ENCODE peak calls at places on chromosomes 5 and 9, in seven cellular contexts. I is iris pigment epithelial cell, R is HCT116, U is IMR-90, S is T-helper 9 cell, P is astrocyte, X is stomach. K is an unnamed sample.

GRCh38 chr5:94240616-94241287 is 377.7 kb downstream of the KIAA0825 start:
- DNase-seq in X (no peak), R (no peak), I (no peak), P (peak; percentile 86), U (peak; percentile 38), S (no peak), K (no peak)

GRCh38 chr5:96336351-96336985 is 96.6 kb downstream of the PCSK1 start:
- DNase-seq in I (peak; percentile 94), S (peak; percentile 20), U (peak; percentile 93), X (peak; percentile 80), P (peak; percentile 76), R (peak; percentile 71), K (peak; percentile 66)

GRCh38 chr5:73380710-73381586 is 67.6 kb downstream of the FOXD1 start:
- DNase-seq in R (no peak), U (no peak), S (no peak), X (no peak), I (no peak), P (no peak), K (no peak)

GRCh38 chr9:96612105-96612965 is 7.3 kb downstream of the CDC14B start:
- DNase-seq in R (no peak), P (peak; percentile 88), X (peak; percentile 67), U (peak; percentile 96), I (peak; percentile 94), S (no peak), K (peak; percentile 33)

GRCh38 chr5:172119921-172120688 is 67.9 kb downstream of the STK10 start:
- DNase-seq in I (no peak), P (no peak), R (no peak), S (no peak), U (no peak), X (no peak), K (no peak)

GRCh38 chr9:69748304-69748703 is 11.5 kb downstream of the PTAR1 start:
- DNase-seq in I (no peak), R (no peak), P (no peak), X (no peak), U (no peak), S (no peak), K (no peak)

GRCh38 chr5:177469061-177469628 is 4.3 kb downstream of the DBN1 start:
- DNase-seq in S (no peak), R (no peak), U (no peak), X (no peak), P (no peak), I (no peak), K (no peak)

GRCh38 chr9:125121156-125121555 is 22.2 kb downstream of the SCAI start:
- DNase-seq in I (no peak), U (no peak), X (no peak), S (no peak), R (no peak), P (peak; percentile 31), K (no peak)

GRCh38 chr5:122507581-122507980 is 195.5 kb downstream of the SNCAIP start:
- DNase-seq in P (no peak), U (no peak), S (no peak), X (no peak), I (no peak), R (peak; percentile 13), K (no peak)

GRCh38 chr9:64773491-64773931 is 511.5 kb downstream of the FOXD4L5 start:
- DNase-seq in U (no peak), X (peak; percentile 24), P (no peak), I (no peak), R (no peak), S (no peak), K (no peak)

GRCh38 chr5:113378081-113378480 is 56.7 kb downstream of the TSSK1B start:
- DNase-seq in P (peak; percentile 34), I (peak; percentile 12), S (no peak), R (no peak), U (no peak), X (no peak), K (no peak)

GRCh38 chr5:107617052-107617451 is 53.7 kb downstream of the EFNA5 start:
- DNase-seq in R (no peak), X (no peak), U (no peak), I (no peak), S (no peak), P (no peak), K (no peak)

GRCh38 chr5:124956471-124957029 is 210.1 kb upstream of the ZNF608 start:
- DNase-seq in I (no peak), X (no peak), S (no peak), R (no peak), U (no peak), P (no peak), K (no peak)

GRCh38 chr5:15492545-15492944 is 7.4 kb upstream of the FBXL7 start:
- DNase-seq in R (no peak), S (no peak), X (no peak), P (no peak), I (no peak), U (no peak), K (no peak)

GRCh38 chr9:7085357-7085756 is 327.6 kb downstream of the KDM4C start:
- DNase-seq in X (no peak), R (no peak), P (no peak), U (no peak), I (no peak), S (no peak), K (no peak)

GRCh38 chr9:34717996-34718614 is 8.2 kb upstream of the CCL21 start:
- DNase-seq in X (no peak), P (no peak), R (no peak), S (no peak), U (peak; percentile 3), I (no peak), K (no peak)

GRCh38 chr5:98314262-98314661 is 459.2 kb upstream of the RGMB start:
- DNase-seq in P (peak; percentile 91), X (no peak), S (no peak), R (no peak), I (peak; percentile 93), U (peak; percentile 92), K (no peak)